ENCODE peak calls at places on chromosomes 4 and X, in four cellular contexts. C is upper lobe of left lung, Z is testis, Y is transverse colon. R is an unnamed sample.

GRCh38 chrX:118823263-118824172 is at the start of gene ZCCHC12:
- DNase-seq in C (peak; percentile 48), Z (peak; percentile 64), Y (peak; percentile 35), R (no peak)

GRCh38 chrX:97229318-97229717 is 345.6 kb downstream of the RPA4 start:
- DNase-seq in C (no peak), Z (no peak), Y (no peak), R (no peak)

GRCh38 chr4:182752158-182752910 is 164.9 kb downstream of the DCTD start:
- DNase-seq in C (no peak), Z (no peak), Y (no peak), R (no peak)

GRCh38 chr4:7420661-7421040 is 14.1 kb downstream of the PSAPL1 start:
- DNase-seq in C (peak; percentile 63), Z (no peak), Y (no peak), R (peak; percentile 29)

GRCh38 chrX:7170903-7171302 is 22.9 kb upstream of the PUDP start:
- DNase-seq in C (peak; percentile 24), Z (peak; percentile 13), Y (peak; percentile 41), R (no peak)

GRCh38 chr4:36273276-36273675 is 8.1 kb upstream of the DTHD1 start:
- DNase-seq in C (no peak), Z (no peak), Y (no peak), R (no peak)

GRCh38 chrX:39905946-39906345 is 191.8 kb downstream of the BCOR start:
- DNase-seq in C (no peak), Z (no peak), Y (no peak), R (no peak)

GRCh38 chr4:48127882-48128394 is 6.1 kb downstream of the TXK start:
- DNase-seq in C (peak; percentile 44), Z (peak; percentile 46), Y (peak; percentile 63), R (peak; percentile 65)

GRCh38 chr4:85244638-85245037 is 230.3 kb upstream of the ARHGAP24 start:
- DNase-seq in C (no peak), Z (no peak), Y (no peak), R (no peak)

GRCh38 chr4:141077611-141078225 is 55.6 kb downstream of the RNF150 start:
- DNase-seq in C (no peak), Z (no peak), Y (no peak), R (no peak)

GRCh38 chr4:58265734-58266133 is 1155.5 kb upstream of the IGFBP7 start:
- DNase-seq in C (no peak), Z (no peak), Y (no peak), R (no peak)

GRCh38 chr4:186829740-186830449 is 106.2 kb upstream of the FAT1 start:
- DNase-seq in C (no peak), Z (no peak), Y (no peak), R (no peak)

GRCh38 chrX:57904481-57904880 is 5.8 kb downstream of the ZXDA start:
- DNase-seq in C (no peak), Z (no peak), Y (no peak), R (no peak)

GRCh38 chr4:183335369-183335940 is 13.2 kb upstream of the CLDN24 start:
- DNase-seq in C (no peak), Z (no peak), Y (no peak), R (no peak)

GRCh38 chr4:149933883-149934282 is 118.2 kb upstream of the IQCM start:
- DNase-seq in C (no peak), Z (peak; percentile 40), Y (no peak), R (no peak)

GRCh38 chrX:109841869-109842579 is 109.0 kb upstream of the ACSL4 start:
- DNase-seq in C (no peak), Z (no peak), Y (no peak), R (no peak)

GRCh38 chrX:24838624-24839023 is 144.9 kb downstream of the POLA1 start:
- DNase-seq in C (no peak), Z (peak; percentile 26), Y (no peak), R (no peak)

GRCh38 chr4:186942745-186943606 is 219.3 kb upstream of the FAT1 start:
- DNase-seq in C (no peak), Z (peak; percentile 65), Y (no peak), R (no peak)

GRCh38 chrX:134460005-134460860 is at the start of gene HPRT1:
- DNase-seq in C (peak; percentile 90), Z (peak; percentile 87), Y (peak; percentile 87), R (peak; percentile 91)

GRCh38 chrX:119871245-119871598 is 311 bp downstream of the RNF113A start:
- DNase-seq in C (peak; percentile 44), Z (no peak), Y (no peak), R (no peak)

GRCh38 chrX:41952102-41952501 is 28.7 kb upstream of the CASK start:
- DNase-seq in C (no peak), Z (no peak), Y (no peak), R (no peak)

GRCh38 chrX:131305926-131306325 is 16.8 kb upstream of the IGSF1 start:
- DNase-seq in C (no peak), Z (no peak), Y (no peak), R (no peak)

GRCh38 chr4:110064295-110064694 is 134.1 kb downstream of the ELOVL6 start:
- DNase-seq in C (no peak), Z (no peak), Y (no peak), R (peak; percentile 64)

GRCh38 chrX:11760958-11761357 is 2.9 kb downstream of the MSL3 start:
- DNase-seq in C (no peak), Z (no peak), Y (no peak), R (no peak)

GRCh38 chrX:68807818-68808217 is 21.0 kb upstream of the EFNB1 start:
- DNase-seq in C (no peak), Z (peak; percentile 43), Y (no peak), R (no peak)

GRCh38 chr4:139331185-139331584 is 28.9 kb upstream of the NDUFC1 start:
- DNase-seq in C (no peak), Z (no peak), Y (no peak), R (no peak)

GRCh38 chr4:77581724-77582123 is 23.9 kb upstream of the CXCL13 start:
- DNase-seq in C (no peak), Z (no peak), Y (no peak), R (no peak)

DNA sequence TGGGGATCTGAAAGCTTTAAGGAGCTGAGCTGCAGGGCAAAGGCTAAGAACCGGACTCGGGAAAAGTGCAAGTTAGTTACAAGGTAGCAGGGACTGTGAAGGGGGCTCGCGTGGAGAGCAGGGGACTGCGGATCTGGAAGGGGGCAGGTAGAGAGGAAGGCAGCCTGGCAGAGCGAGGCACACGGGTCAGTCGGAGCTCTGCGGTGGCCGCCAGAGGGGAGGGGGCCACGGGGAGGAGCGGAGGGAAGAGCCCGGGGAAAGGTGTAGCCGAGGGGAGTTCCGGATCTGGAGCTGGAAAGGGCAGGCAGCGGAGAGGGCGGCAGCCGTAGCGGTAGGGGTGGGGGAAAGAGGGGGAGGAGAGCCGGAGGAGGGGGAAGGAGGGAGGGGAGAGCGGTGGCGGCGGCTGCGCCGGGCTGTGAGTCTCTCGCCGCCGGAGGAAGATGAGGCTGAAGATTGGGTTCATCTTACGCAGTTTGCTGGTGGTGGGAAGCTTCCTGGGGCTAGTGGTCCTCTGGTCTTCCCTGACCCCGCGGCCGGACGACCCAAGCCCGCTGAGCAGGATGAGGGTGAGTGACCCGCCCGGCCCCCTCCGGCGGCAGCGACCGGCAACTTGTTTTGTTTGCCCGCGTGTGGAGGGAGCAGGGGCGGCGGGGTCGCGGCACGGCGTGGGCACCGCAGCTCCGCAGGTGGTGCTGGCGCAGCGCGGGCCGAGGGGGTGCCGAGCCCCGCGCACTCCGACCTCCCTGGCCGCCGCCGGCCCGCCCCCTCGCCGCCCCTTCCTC is at the start of gene GALNT7:
- DNase-seq in C (peak; percentile 84), Z (peak; percentile 80), Y (peak; percentile 83), R (peak; percentile 61)
- TF ChIP-seq POLR2A in C (no peak), Z (no peak), Y (no peak), R (no peak)

DNA sequence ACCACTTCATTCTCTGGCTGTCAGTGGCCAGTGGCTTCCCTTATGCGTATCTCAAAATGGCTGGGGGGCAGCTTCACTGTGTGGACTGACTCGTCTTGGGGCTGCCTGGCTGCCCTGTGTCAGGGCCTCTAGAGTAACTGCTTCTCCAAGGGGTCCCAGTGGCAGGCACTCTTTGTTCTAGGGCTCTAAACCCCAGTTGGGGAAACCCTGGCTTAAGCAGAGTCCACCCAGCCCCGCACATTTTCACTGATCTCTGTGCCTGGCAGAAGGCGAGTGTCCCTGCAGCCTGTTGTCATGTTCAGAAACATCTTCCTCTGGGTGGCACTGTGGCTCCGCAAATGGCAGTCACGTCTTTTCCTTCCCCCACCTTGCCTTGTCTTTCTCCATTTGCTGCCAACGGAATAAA is 59.7 kb downstream of the NBDY start:
- DNase-seq in C (peak; percentile 41), Z (peak; percentile 54), Y (peak; percentile 56), R (no peak)
- H3K4me3 ChIP-seq in C (no peak overlapping the region), Z (no peak overlapping the region), Y (no peak overlapping the region), R (no peak overlapping the region)

GRCh38 chrX:81201692-81202412 is at the start of the genes HMGN5 and SH3BGRL:
- DNase-seq in C (peak; percentile 85), Z (peak; percentile 90), Y (peak; percentile 83), R (peak; percentile 79)
- TF ChIP-seq POLR2A in C (peak; percentile 41), Z (no peak), Y (peak; percentile 20), R (peak; percentile 20)

DNA sequence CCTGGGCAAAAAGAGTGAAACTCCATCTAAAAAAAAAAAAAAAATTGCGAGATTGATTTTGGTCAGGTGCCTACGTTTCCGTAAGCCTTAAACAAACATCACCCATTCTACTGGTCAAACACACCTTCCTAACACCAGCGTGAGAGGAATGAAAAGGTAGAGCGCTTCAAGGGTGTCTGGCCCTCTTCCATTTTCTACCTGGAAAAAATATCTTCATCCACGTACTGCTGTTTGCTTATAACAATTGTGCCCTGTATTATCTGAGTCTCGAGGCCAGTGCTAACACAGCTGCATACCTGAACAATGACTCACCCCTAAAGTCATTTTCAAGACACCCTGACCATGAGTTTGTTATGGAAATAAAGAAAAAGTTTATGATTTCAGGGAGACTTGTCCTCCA is 13.9 kb downstream of the TMSB4X start:
- DNase-seq in C (peak; percentile 53), Z (no peak), Y (no peak), R (no peak)
- H3K4me3 ChIP-seq in C (no peak overlapping the region), Z (no peak overlapping the region), Y (no peak overlapping the region), R (no peak overlapping the region)

DNA sequence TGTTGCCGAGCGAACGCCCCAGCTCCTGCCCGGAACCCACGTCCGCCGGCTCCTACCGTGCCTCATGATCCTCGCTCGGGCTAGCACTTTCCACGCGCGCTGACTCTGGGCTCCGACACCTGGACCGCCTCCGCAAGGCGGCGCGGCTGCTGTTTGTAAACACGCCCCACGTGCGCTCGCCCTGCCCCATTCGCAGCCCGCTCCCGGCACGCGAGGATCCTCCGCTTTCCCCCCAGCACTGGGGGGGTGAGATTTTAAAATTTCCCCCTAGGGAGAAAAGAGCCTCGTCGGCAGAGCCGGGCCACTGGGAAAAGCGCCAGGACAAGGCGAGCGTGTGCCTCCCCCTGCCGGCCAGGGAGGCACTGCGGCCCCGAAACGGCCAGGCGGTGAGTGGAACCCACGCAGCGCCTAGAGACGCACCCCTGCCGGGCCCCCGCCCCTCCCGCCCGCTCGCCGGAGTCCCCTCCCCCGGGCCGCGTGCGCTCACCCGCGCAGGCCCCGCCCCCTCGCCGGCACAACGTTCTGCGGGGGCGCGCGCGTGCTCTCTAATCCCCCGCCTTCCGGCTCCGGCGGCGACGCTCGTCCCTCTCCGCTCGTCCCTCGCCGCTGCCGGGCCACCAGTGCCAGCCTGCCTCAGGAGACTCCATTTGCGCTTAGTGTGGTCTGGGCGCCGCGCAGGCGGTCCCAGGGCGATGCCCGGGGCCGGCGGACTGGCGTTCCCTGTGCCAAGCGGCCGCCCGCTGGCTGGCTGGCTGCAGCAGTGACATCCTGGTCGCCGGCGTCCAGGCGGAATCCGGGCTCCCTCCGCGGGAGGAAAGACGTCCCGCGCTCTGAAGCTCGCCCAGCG is at the start of gene TIGD2:
- DNase-seq in C (peak; percentile 89), Z (peak; percentile 92), Y (peak; percentile 92), R (peak; percentile 92)
- TF ChIP-seq POLR2A in C (peak; percentile 91), Z (no peak), Y (peak; percentile 86), R (peak; percentile 94)

R was measured in right lobe of liver.